ENCODE peak calls at places on chromosomes 6 and 20, in six cellular contexts. F is colonic mucosa, R is PC-3, P is hypothalamus, Y is EL, U is stromal cell of bone marrow. G is an unnamed sample.

GRCh38 chr6:127103482-127103881 is 15.0 kb upstream of the RSPO3 start:
- DNase-seq in F (no peak), U (no peak), Y (peak; percentile 3), P (no peak), R (no peak), G (peak; percentile 30)

GRCh38 chr6:132715204-132715603 is 1.3 kb upstream of the VNN1 start:
- DNase-seq in U (peak; percentile 63), R (peak; percentile 72), Y (peak; percentile 65), F (peak; percentile 47), P (peak; percentile 73), G (peak; percentile 67)

GRCh38 chr6:20811112-20811746 is 277.0 kb downstream of the CDKAL1 start:
- DNase-seq in R (peak; percentile 90), U (peak; percentile 85), F (no peak), Y (peak; percentile 95), P (no peak), G (peak; percentile 94)

GRCh38 chr20:44011251-44011940 is 96.7 kb downstream of the TOX2 start:
- DNase-seq in U (no peak), Y (no peak), P (no peak), F (no peak), R (no peak), G (no peak)

GRCh38 chr6:6452002-6452401 is 131.5 kb upstream of the F13A1 start:
- DNase-seq in Y (no peak), R (no peak), P (no peak), U (no peak), F (no peak), G (no peak)

GRCh38 chr20:13158339-13158738 is 62.7 kb upstream of the ISM1 start:
- DNase-seq in Y (no peak), P (no peak), F (no peak), U (no peak), R (no peak), G (no peak)

GRCh38 chr20:63070771-63071540 is 64.2 kb upstream of the BHLHE23 start:
- DNase-seq in R (no peak), P (no peak), Y (no peak), U (no peak), F (no peak), G (no peak)

GRCh38 chr6:7042654-7043545 is 64.9 kb upstream of the RREB1 start:
- DNase-seq in U (no peak), P (no peak), R (no peak), F (peak; percentile 23), Y (no peak), G (no peak)

GRCh38 chr6:89311853-89312531 is 3.1 kb downstream of the GABRR2 start:
- DNase-seq in P (peak; percentile 39), Y (peak; percentile 76), R (peak; percentile 48), F (peak; percentile 56), U (peak; percentile 51), G (peak; percentile 70)

GRCh38 chr6:4861564-4861963 is 85.4 kb downstream of the CDYL start:
- DNase-seq in R (no peak), F (no peak), P (no peak), U (no peak), Y (no peak), G (no peak)

GRCh38 chr20:64024141-64024990 is 11.6 kb upstream of the C20orf204 start:
- DNase-seq in Y (no peak), F (peak; percentile 55), R (no peak), U (no peak), P (no peak), G (no peak)

GRCh38 chr20:46011631-46012482 is 3.1 kb downstream of the MMP9 start:
- DNase-seq in P (no peak), U (no peak), F (peak; percentile 64), Y (peak; percentile 80), R (peak; percentile 55), G (peak; percentile 29)

GRCh38 chr20:14925286-14925685 is 587.9 kb upstream of the FLRT3 start:
- DNase-seq in F (no peak), P (no peak), U (peak; percentile 9), R (peak; percentile 68), Y (peak; percentile 13), G (peak; percentile 35)

GRCh38 chr6:11229267-11230043 is 3.0 kb downstream of the NEDD9 start:
- DNase-seq in F (no peak), P (no peak), U (no peak), R (peak; percentile 93), Y (peak; percentile 36), G (no peak)

GRCh38 chr6:125277838-125278237 is 23.9 kb downstream of the HDDC2 start:
- DNase-seq in U (no peak), R (peak; percentile 12), F (no peak), P (no peak), Y (no peak), G (no peak)

GRCh38 chr20:2871111-2871465 is 2.2 kb upstream of the PTPRA start:
- DNase-seq in F (no peak), P (no peak), Y (peak; percentile 32), U (peak; percentile 52), R (no peak), G (peak; percentile 18)

GRCh38 chr6:84897874-84898635 is 133.7 kb upstream of the TBX18 start:
- DNase-seq in F (no peak), Y (peak; percentile 45), R (peak; percentile 67), P (no peak), U (no peak), G (peak; percentile 72)